ENCODE peak calls at places on chromosomes 1 and 21, in nine cellular contexts. M is OCI-M1; N is psoas muscle; E is KBM-7; R is skeletal muscle cell; O is BJ; J is activated T-helper 1 cell treated with anti-CD3 and anti-CD28 coated beads, Interleukin-12 subunit alpha, Interleukin-12 subunit beta, Interleukin-2, Interleukin-4 antibody, amounts not matched to agents 30 ng/mL and 10 ng/mL and 1 ng/mL, durations not matched to agents 14 hours and 24 hours and 36 hours; T is cardiac fibroblast; D is substantia nigra. U is an unnamed sample.

GRCh38 chr1:10242135-10242534 is 31.8 kb downstream of the KIF1B start:
- DNase-seq in M (no peak), N (no peak), E (no peak), R (no peak), O (no peak), J (no peak), T (no peak), D (no peak), U (no peak)

GRCh38 chr21:41868062-41868710 is 11.0 kb downstream of the PRDM15 start:
- DNase-seq in M (no peak), N (no peak), E (no peak), R (no peak), O (no peak), J (no peak), T (peak), D (no peak), U (no peak)

GRCh38 chr1:89672489-89673183 is 39.7 kb downstream of the LRRC8C start:
- DNase-seq in M (no peak), N (no peak), E (no peak), R (no peak), O (no peak), J (no peak), T (peak), D (no peak), U (no peak)

GRCh38 chr1:110151175-110151715 is 951 bp downstream of the SLC6A17 start:
- DNase-seq in M (no peak), N (no peak), E (no peak), R (no peak), O (no peak), J (no peak), T (peak), D (no peak), U (no peak)

GRCh38 chr1:71071720-71072119 is 9.1 kb downstream of the ZRANB2 start:
- DNase-seq in M (no peak), N (no peak), E (no peak), R (no peak), O (no peak), J (no peak), T (no peak), D (no peak), U (no peak)

GRCh38 chr1:204506091-204506968 is 9.9 kb upstream of the MDM4 start:
- DNase-seq in M (peak), N (peak), E (peak), R (peak), O (peak), J (peak), T (peak), D (no peak), U (peak)

GRCh38 chr1:30061292-30062204 is 661.8 kb downstream of the MATN1 start:
- DNase-seq in M (peak), N (no peak), E (peak), R (no peak), O (no peak), J (no peak), T (no peak), D (no peak), U (no peak)

GRCh38 chr1:83024251-83024767 is 974.6 kb downstream of the TTLL7 start:
- DNase-seq in M (no peak), N (no peak), E (no peak), R (no peak), O (no peak), J (no peak), T (no peak), D (no peak), U (no peak)

GRCh38 chr1:200409761-200410565 is at the start of gene ZNF281:
- DNase-seq in M (peak), N (peak), E (peak), R (peak), O (peak), J (peak), T (peak), D (peak), U (peak)

GRCh38 chr1:98468111-98468717 is 193.3 kb upstream of the SNX7 start:
- DNase-seq in M (peak), N (no peak), E (peak), R (peak), O (peak), J (no peak), T (peak), D (no peak), U (peak)

U was measured in SK-N-MC.